ENCODE peak calls at places on chromosomes 11 and 22, in ten cellular contexts. One of them, this sample, is unnamed.
A peak's percentile ranks its signal among the peaks of the same experiment; 100 is the strongest.

GRCh38 chr22:22344430-22344829 is 99.8 kb downstream of the VPREB1 start:
- DNase-seq in fibroblast of the aortic adventitia: no peak
- DNase-seq in choroid plexus epithelial cell: no peak
- DNase-seq in ovary: no peak
- DNase-seq in neural progenitor cell: no peak
- DNase-seq in thoracic aorta: no peak
- DNase-seq in Panc1: no peak
- DNase-seq in foreskin fibroblast: no peak
- DNase-seq in omental fat pad: no peak
- DNase-seq in brain microvascular endothelial cell: no peak
- DNase-seq in this sample: no peak

GRCh38 chr11:72321381-72321996 is 77.5 kb upstream of the PHOX2A start:
- DNase-seq in fibroblast of the aortic adventitia: peak; percentile 24
- DNase-seq in choroid plexus epithelial cell: no peak
- DNase-seq in ovary: no peak
- DNase-seq in neural progenitor cell: no peak
- DNase-seq in thoracic aorta: no peak
- DNase-seq in Panc1: no peak
- DNase-seq in foreskin fibroblast: peak; percentile 62
- DNase-seq in omental fat pad: no peak
- DNase-seq in brain microvascular endothelial cell: peak; percentile 57
- DNase-seq in this sample: no peak

GRCh38 chr11:121929581-121929980 is 186.4 kb downstream of the BLID start:
- DNase-seq in fibroblast of the aortic adventitia: peak; percentile 79
- DNase-seq in choroid plexus epithelial cell: peak; percentile 47
- DNase-seq in ovary: peak; percentile 34
- DNase-seq in neural progenitor cell: peak; percentile 74
- DNase-seq in thoracic aorta: no peak
- DNase-seq in Panc1: no peak
- DNase-seq in foreskin fibroblast: peak; percentile 10
- DNase-seq in omental fat pad: no peak
- DNase-seq in brain microvascular endothelial cell: peak; percentile 24
- DNase-seq in this sample: peak; percentile 37

GRCh38 chr22:44628856-44629255 is 73.1 kb upstream of the PRR5 start:
- DNase-seq in fibroblast of the aortic adventitia: no peak
- DNase-seq in choroid plexus epithelial cell: no peak
- DNase-seq in ovary: no peak
- DNase-seq in neural progenitor cell: no peak
- DNase-seq in thoracic aorta: no peak
- DNase-seq in Panc1: no peak
- DNase-seq in foreskin fibroblast: peak; percentile 5
- DNase-seq in omental fat pad: no peak
- DNase-seq in brain microvascular endothelial cell: no peak
- DNase-seq in this sample: no peak

GRCh38 chr22:47450876-47451475 is 688.5 kb downstream of the TBC1D22A start:
- DNase-seq in fibroblast of the aortic adventitia: no peak
- DNase-seq in choroid plexus epithelial cell: no peak
- DNase-seq in ovary: no peak
- DNase-seq in neural progenitor cell: no peak
- DNase-seq in thoracic aorta: no peak
- DNase-seq in Panc1: no peak
- DNase-seq in foreskin fibroblast: no peak
- DNase-seq in omental fat pad: no peak
- DNase-seq in brain microvascular endothelial cell: no peak
- DNase-seq in this sample: no peak

GRCh38 chr11:96054870-96055705 is 131.2 kb upstream of the MTMR2 start:
- DNase-seq in fibroblast of the aortic adventitia: peak; percentile 67
- DNase-seq in choroid plexus epithelial cell: peak; percentile 73
- DNase-seq in ovary: no peak
- DNase-seq in neural progenitor cell: peak; percentile 85
- DNase-seq in thoracic aorta: no peak
- DNase-seq in Panc1: peak; percentile 36
- DNase-seq in foreskin fibroblast: peak; percentile 24
- DNase-seq in omental fat pad: no peak
- DNase-seq in brain microvascular endothelial cell: no peak
- DNase-seq in this sample: peak; percentile 64

GRCh38 chr11:76236092-76237026 is 30.1 kb upstream of the WNT11 start:
- DNase-seq in fibroblast of the aortic adventitia: peak; percentile 56
- DNase-seq in choroid plexus epithelial cell: peak; percentile 31
- DNase-seq in ovary: no peak
- DNase-seq in neural progenitor cell: peak; percentile 93
- DNase-seq in thoracic aorta: peak; percentile 28
- DNase-seq in Panc1: no peak
- DNase-seq in foreskin fibroblast: peak; percentile 48
- DNase-seq in omental fat pad: peak; percentile 42
- DNase-seq in brain microvascular endothelial cell: peak; percentile 33
- DNase-seq in this sample: no peak

GRCh38 chr11:120985718-120986569 is 38.0 kb upstream of the TBCEL start:
- DNase-seq in fibroblast of the aortic adventitia: peak; percentile 25
- DNase-seq in choroid plexus epithelial cell: peak; percentile 45
- DNase-seq in ovary: peak; percentile 37
- DNase-seq in neural progenitor cell: peak; percentile 85
- DNase-seq in thoracic aorta: no peak
- DNase-seq in Panc1: no peak
- DNase-seq in foreskin fibroblast: peak; percentile 47
- DNase-seq in omental fat pad: no peak
- DNase-seq in brain microvascular endothelial cell: peak; percentile 9
- DNase-seq in this sample: peak; percentile 60

GRCh38 chr11:76903325-76903724 is 42.6 kb downstream of the ACER3 start:
- DNase-seq in fibroblast of the aortic adventitia: no peak
- DNase-seq in choroid plexus epithelial cell: no peak
- DNase-seq in ovary: no peak
- DNase-seq in neural progenitor cell: no peak
- DNase-seq in thoracic aorta: no peak
- DNase-seq in Panc1: no peak
- DNase-seq in foreskin fibroblast: no peak
- DNase-seq in omental fat pad: no peak
- DNase-seq in brain microvascular endothelial cell: no peak
- DNase-seq in this sample: no peak

GRCh38 chr11:128904872-128905344 is 13.8 kb downstream of the KCNJ5 start:
- DNase-seq in fibroblast of the aortic adventitia: peak; percentile 40
- DNase-seq in choroid plexus epithelial cell: no peak
- DNase-seq in ovary: no peak
- DNase-seq in neural progenitor cell: peak; percentile 63
- DNase-seq in thoracic aorta: no peak
- DNase-seq in Panc1: no peak
- DNase-seq in foreskin fibroblast: no peak
- DNase-seq in omental fat pad: no peak
- DNase-seq in brain microvascular endothelial cell: no peak
- DNase-seq in this sample: no peak

GRCh38 chr11:74783241-74783871 is 34.7 kb downstream of the RNF169 start:
- DNase-seq in fibroblast of the aortic adventitia: peak; percentile 62
- DNase-seq in choroid plexus epithelial cell: peak; percentile 67
- DNase-seq in ovary: no peak
- DNase-seq in neural progenitor cell: no peak
- DNase-seq in thoracic aorta: no peak
- DNase-seq in Panc1: no peak
- DNase-seq in foreskin fibroblast: peak; percentile 62
- DNase-seq in omental fat pad: no peak
- DNase-seq in brain microvascular endothelial cell: peak; percentile 54
- DNase-seq in this sample: peak; percentile 74

GRCh38 chr22:23751441-23751996 is 607 bp upstream of the ZNF70 start:
- DNase-seq in fibroblast of the aortic adventitia: no peak
- DNase-seq in choroid plexus epithelial cell: no peak
- DNase-seq in ovary: no peak
- DNase-seq in neural progenitor cell: peak; percentile 68
- DNase-seq in thoracic aorta: no peak
- DNase-seq in Panc1: no peak
- DNase-seq in foreskin fibroblast: no peak
- DNase-seq in omental fat pad: no peak
- DNase-seq in brain microvascular endothelial cell: no peak
- DNase-seq in this sample: no peak

GRCh38 chr11:1358286-1358685 is 31.4 kb upstream of the BRSK2 start:
- DNase-seq in fibroblast of the aortic adventitia: peak; percentile 11
- DNase-seq in choroid plexus epithelial cell: no peak
- DNase-seq in ovary: no peak
- DNase-seq in neural progenitor cell: no peak
- DNase-seq in thoracic aorta: no peak
- DNase-seq in Panc1: no peak
- DNase-seq in foreskin fibroblast: no peak
- DNase-seq in omental fat pad: no peak
- DNase-seq in brain microvascular endothelial cell: no peak
- DNase-seq in this sample: no peak

GRCh38 chr11:87092159-87092558 is 54.4 kb downstream of the TMEM135 start:
- DNase-seq in fibroblast of the aortic adventitia: peak; percentile 18
- DNase-seq in choroid plexus epithelial cell: no peak
- DNase-seq in ovary: no peak
- DNase-seq in neural progenitor cell: no peak
- DNase-seq in thoracic aorta: no peak
- DNase-seq in Panc1: no peak
- DNase-seq in foreskin fibroblast: no peak
- DNase-seq in omental fat pad: no peak
- DNase-seq in brain microvascular endothelial cell: no peak
- DNase-seq in this sample: no peak

GRCh38 chr11:12581923-12582322 is 92.3 kb upstream of the TEAD1 start:
- DNase-seq in fibroblast of the aortic adventitia: peak; percentile 73
- DNase-seq in choroid plexus epithelial cell: peak; percentile 43
- DNase-seq in ovary: no peak
- DNase-seq in neural progenitor cell: no peak
- DNase-seq in thoracic aorta: no peak
- DNase-seq in Panc1: no peak
- DNase-seq in foreskin fibroblast: peak; percentile 71
- DNase-seq in omental fat pad: no peak
- DNase-seq in brain microvascular endothelial cell: peak; percentile 84
- DNase-seq in this sample: peak; percentile 71

GRCh38 chr11:94973099-94973968 is at the start of the genes CWC15 and KDM4D:
- DNase-seq in fibroblast of the aortic adventitia: peak; percentile 91
- DNase-seq in choroid plexus epithelial cell: peak; percentile 95
- DNase-seq in ovary: peak; percentile 94
- DNase-seq in neural progenitor cell: peak; percentile 96
- DNase-seq in thoracic aorta: peak; percentile 81
- DNase-seq in Panc1: peak; percentile 75
- DNase-seq in foreskin fibroblast: peak; percentile 90
- DNase-seq in omental fat pad: peak; percentile 73
- DNase-seq in brain microvascular endothelial cell: peak; percentile 91
- DNase-seq in this sample: peak; percentile 94

DNA sequence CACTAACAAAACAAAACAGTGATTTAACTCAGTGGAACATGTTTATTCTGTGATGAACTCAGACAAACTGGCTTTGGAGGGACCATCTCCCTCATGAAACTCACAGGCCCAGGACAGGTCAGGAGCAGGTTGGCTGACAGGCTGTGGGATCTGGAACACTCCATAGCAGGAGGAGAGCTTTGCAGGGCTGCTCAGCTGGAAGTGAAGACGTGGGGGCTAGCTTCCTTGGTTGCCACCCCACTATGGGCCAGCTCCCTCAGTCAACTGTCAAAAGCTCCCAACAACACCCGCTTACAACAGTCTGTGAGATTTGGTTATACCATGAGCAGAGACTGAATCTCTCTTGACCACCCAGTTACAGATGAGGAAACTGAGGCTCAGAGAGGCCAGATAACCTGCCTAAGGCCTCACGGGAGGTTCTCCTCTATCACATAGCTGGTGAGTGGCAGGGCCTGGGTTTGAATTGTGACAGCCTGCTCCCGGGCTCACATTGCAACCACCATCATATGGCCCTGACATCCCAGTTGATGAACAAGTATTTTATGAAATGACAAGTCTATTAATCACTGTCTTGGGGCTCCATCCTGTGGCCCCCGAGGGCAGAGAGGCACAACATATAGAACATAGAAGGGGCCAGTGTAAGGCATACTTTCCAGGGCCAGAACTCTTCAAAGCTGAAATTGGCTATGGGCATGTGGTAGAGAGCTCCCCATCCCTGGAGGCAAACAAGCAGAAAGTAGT is 473.4 kb downstream of the MN1 start:
- DNase-seq in fibroblast of the aortic adventitia: no peak
- DNase-seq in choroid plexus epithelial cell: no peak
- DNase-seq in ovary: no peak
- DNase-seq in neural progenitor cell: no peak
- DNase-seq in thoracic aorta: no peak
- DNase-seq in Panc1: no peak
- DNase-seq in foreskin fibroblast: no peak
- DNase-seq in omental fat pad: no peak
- DNase-seq in brain microvascular endothelial cell: no peak
- DNase-seq in this sample: no peak
- TF ChIP-seq CTCF in fibroblast of the aortic adventitia: no peak
- TF ChIP-seq CTCF in choroid plexus epithelial cell: peak; percentile 20
- TF ChIP-seq CTCF in ovary: no peak
- TF ChIP-seq CTCF in neural progenitor cell: no peak
- TF ChIP-seq CTCF in thoracic aorta: no peak
- TF ChIP-seq CTCF in Panc1: no peak
- TF ChIP-seq CTCF in foreskin fibroblast: no peak
- TF ChIP-seq CTCF in omental fat pad: no peak
- TF ChIP-seq CTCF in brain microvascular endothelial cell: peak; percentile 36
- TF ChIP-seq CTCF in this sample: no peak

GRCh38 chr22:31952094-31952401 is 7.7 kb downstream of the YWHAH start:
- DNase-seq in fibroblast of the aortic adventitia: no peak
- DNase-seq in choroid plexus epithelial cell: peak; percentile 33
- DNase-seq in ovary: no peak
- DNase-seq in neural progenitor cell: no peak
- DNase-seq in thoracic aorta: no peak
- DNase-seq in Panc1: no peak
- DNase-seq in foreskin fibroblast: no peak
- DNase-seq in omental fat pad: no peak
- DNase-seq in brain microvascular endothelial cell: no peak
- DNase-seq in this sample: no peak
- TF ChIP-seq CTCF in fibroblast of the aortic adventitia: no peak
- TF ChIP-seq CTCF in choroid plexus epithelial cell: peak; percentile 38
- TF ChIP-seq CTCF in ovary: no peak
- TF ChIP-seq CTCF in neural progenitor cell: no peak
- TF ChIP-seq CTCF in thoracic aorta: no peak
- TF ChIP-seq CTCF in Panc1: no peak
- TF ChIP-seq CTCF in foreskin fibroblast: no peak
- TF ChIP-seq CTCF in omental fat pad: no peak
- TF ChIP-seq CTCF in brain microvascular endothelial cell: peak; percentile 24
- TF ChIP-seq CTCF in this sample: no peak

DNA sequence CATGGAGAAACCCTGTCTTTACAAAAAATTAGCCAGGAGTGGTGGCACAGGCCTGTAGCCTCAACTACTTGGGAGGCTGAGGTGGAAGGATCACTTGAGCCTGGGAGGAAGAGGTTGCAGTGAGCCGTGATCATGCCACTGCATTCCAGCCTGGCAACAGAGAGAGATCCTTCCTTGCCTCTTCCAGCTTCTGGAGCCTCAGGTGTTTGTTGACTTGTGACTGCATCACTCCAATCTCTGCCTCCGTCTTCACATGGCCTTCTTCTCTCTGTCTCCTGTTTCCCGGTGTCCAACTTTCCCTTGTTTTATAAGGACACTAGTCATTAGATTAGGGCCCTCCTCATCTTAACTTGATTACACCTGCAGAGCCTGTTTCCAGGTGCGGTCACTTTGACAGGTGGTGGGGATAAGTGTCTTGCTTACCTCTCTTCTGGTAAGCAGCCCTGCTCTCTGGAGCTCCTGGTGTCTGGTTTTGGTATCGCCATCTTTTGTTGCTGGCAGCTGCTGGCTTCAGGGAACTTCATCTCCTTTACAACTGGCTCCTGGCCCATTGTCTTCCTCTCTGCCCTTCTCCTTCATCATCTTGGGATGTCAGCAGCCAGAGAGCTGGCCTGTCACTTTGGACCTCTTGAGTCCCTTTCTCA is 8.2 kb upstream of the USP2 start:
- DNase-seq in fibroblast of the aortic adventitia: no peak
- DNase-seq in choroid plexus epithelial cell: peak; percentile 39
- DNase-seq in ovary: no peak
- DNase-seq in neural progenitor cell: peak; percentile 63
- DNase-seq in thoracic aorta: no peak
- DNase-seq in Panc1: no peak
- DNase-seq in foreskin fibroblast: no peak
- DNase-seq in omental fat pad: no peak
- DNase-seq in brain microvascular endothelial cell: no peak
- DNase-seq in this sample: no peak
- TF ChIP-seq CTCF in fibroblast of the aortic adventitia: peak; percentile 48
- TF ChIP-seq CTCF in choroid plexus epithelial cell: peak; percentile 58
- TF ChIP-seq CTCF in ovary: no peak
- TF ChIP-seq CTCF in neural progenitor cell: peak; percentile 56
- TF ChIP-seq CTCF in thoracic aorta: no peak
- TF ChIP-seq CTCF in Panc1: peak; percentile 71
- TF ChIP-seq CTCF in foreskin fibroblast: peak; percentile 24
- TF ChIP-seq CTCF in omental fat pad: no peak
- TF ChIP-seq CTCF in brain microvascular endothelial cell: peak; percentile 71
- TF ChIP-seq CTCF in this sample: peak; percentile 56

GRCh38 chr11:119583585-119583984 is 145.4 kb downstream of the NECTIN1 start:
- DNase-seq in fibroblast of the aortic adventitia: no peak
- DNase-seq in choroid plexus epithelial cell: no peak
- DNase-seq in ovary: no peak
- DNase-seq in neural progenitor cell: no peak
- DNase-seq in thoracic aorta: no peak
- DNase-seq in Panc1: no peak
- DNase-seq in foreskin fibroblast: no peak
- DNase-seq in omental fat pad: no peak
- DNase-seq in brain microvascular endothelial cell: no peak
- DNase-seq in this sample: no peak
- TF ChIP-seq CTCF in fibroblast of the aortic adventitia: peak; percentile 11
- TF ChIP-seq CTCF in choroid plexus epithelial cell: peak; percentile 18
- TF ChIP-seq CTCF in ovary: no peak
- TF ChIP-seq CTCF in neural progenitor cell: peak; percentile 42
- TF ChIP-seq CTCF in thoracic aorta: no peak
- TF ChIP-seq CTCF in Panc1: peak; percentile 62
- TF ChIP-seq CTCF in foreskin fibroblast: no peak
- TF ChIP-seq CTCF in omental fat pad: no peak
- TF ChIP-seq CTCF in brain microvascular endothelial cell: peak; percentile 39
- TF ChIP-seq CTCF in this sample: peak; percentile 9